ENCODE peak calls at places on chromosomes 13 and 19, in four cellular contexts. T, G, B and K are unnamed samples.

GRCh38 chr19:3478409-3479176 is 1.7 kb downstream of the SMIM24 start:
- DNase-seq in T (no peak), G (peak; percentile 37), B (no peak), K (no peak)

GRCh38 chr13:39326471-39326870 is 276.5 kb downstream of the LHFPL6 start:
- DNase-seq in T (no peak), G (no peak), B (no peak), K (no peak)

GRCh38 chr13:48687249-48687648 is 33.5 kb downstream of the CYSLTR2 start:
- DNase-seq in T (no peak), G (no peak), B (no peak), K (no peak)

GRCh38 chr13:73076013-73076412 is 17.2 kb downstream of the KLF5 start:
- DNase-seq in T (no peak), G (no peak), B (no peak), K (no peak)

GRCh38 chr19:49889687-49890348 is 6.9 kb downstream of the IL4I1 start:
- DNase-seq in T (peak; percentile 59), G (peak; percentile 67), B (no peak), K (peak; percentile 58)

GRCh38 chr19:35457173-35457572 is 9.1 kb downstream of the FFAR2 start:
- DNase-seq in T (no peak), G (no peak), B (peak; percentile 68), K (no peak)

GRCh38 chr13:90997951-90998350 is 349.5 kb upstream of the MIR17HG start:
- DNase-seq in T (no peak), G (no peak), B (no peak), K (no peak)

GRCh38 chr13:34589581-34589980 is 352.5 kb upstream of the NBEA start:
- DNase-seq in T (no peak), G (no peak), B (no peak), K (no peak)

GRCh38 chr19:17394891-17395415 is 957 bp upstream of the CCDC194 start:
- DNase-seq in T (no peak), G (peak; percentile 83), B (no peak), K (peak; percentile 72)

GRCh38 chr19:4547303-4548237 is 7.7 kb upstream of the LRG1 start:
- DNase-seq in T (no peak), G (no peak), B (no peak), K (peak; percentile 72)
- TF ChIP-seq SPI1 in T (no peak), G (no peak), B (no peak), K (no peak)

GRCh38 chr19:57473646-57474045 is 3.7 kb downstream of the ZNF772 start:
- DNase-seq in T (no peak), G (no peak), B (no peak), K (no peak)
- TF ChIP-seq SPI1 in T (no peak), G (no peak), B (no peak), K (no peak)

DNA sequence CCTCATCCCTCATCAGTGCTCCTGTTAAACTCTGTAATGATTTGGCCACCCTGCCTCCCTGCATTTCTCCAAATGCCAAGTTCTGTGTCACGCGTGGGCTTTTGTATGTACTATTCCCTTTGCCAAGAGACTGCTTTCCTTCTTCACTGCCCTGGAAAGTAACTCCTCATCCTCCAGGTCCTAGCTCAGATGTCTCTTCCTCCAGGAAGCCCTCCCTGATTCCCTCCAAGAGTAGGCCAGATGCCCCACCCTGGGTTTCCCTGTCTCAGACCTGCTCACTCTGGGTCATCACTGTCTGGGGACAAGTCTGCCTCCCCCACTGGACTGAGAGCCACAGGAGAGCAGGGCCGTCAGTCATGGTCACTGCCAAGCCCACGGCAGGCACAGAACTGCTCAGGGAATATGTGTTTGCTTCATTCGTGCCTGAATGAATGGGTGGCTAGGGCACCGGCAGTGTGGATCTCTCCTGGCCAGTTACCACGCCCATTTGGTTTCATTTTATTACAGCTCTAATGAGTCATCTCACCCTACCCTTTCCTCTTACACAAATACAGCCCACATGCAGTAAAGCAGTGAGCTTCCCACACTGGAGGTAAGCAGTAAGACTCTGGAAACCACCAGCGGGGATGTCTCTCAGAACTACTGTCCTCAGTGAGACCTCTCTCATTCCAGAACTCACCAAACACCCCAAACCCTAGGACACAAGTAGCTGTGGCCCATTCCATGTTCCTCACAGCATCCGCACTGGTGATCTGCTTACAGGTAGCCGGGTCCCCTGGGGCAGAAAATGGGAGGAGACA is 12.1 kb upstream of the GPR4 start:
- DNase-seq in T (no peak), G (peak; percentile 24), B (peak; percentile 73), K (peak; percentile 58)
- TF ChIP-seq SPI1 in T (no peak), G (no peak), B (no peak), K (no peak)

GRCh38 chr13:61508936-61509335 is 93.3 kb upstream of the PCDH20 start:
- DNase-seq in T (no peak), G (no peak), B (no peak), K (no peak)
- TF ChIP-seq SPI1 in T (no peak), G (no peak), B (no peak), K (no peak)

GRCh38 chr13:99620806-99621205 is 119.5 kb downstream of the TM9SF2 start:
- DNase-seq in T (no peak), G (no peak), B (no peak), K (no peak)

GRCh38 chr13:99614465-99614885 is 113.2 kb downstream of the TM9SF2 start:
- DNase-seq in T (no peak), G (no peak), B (no peak), K (no peak)

GRCh38 chr13:99619207-99619606 is 117.9 kb downstream of the TM9SF2 start:
- DNase-seq in T (no peak), G (no peak), B (no peak), K (no peak)

GRCh38 chr13:99617474-99618255 is 116.4 kb downstream of the TM9SF2 start:
- DNase-seq in T (no peak), G (peak; percentile 20), B (no peak), K (no peak)
- TF ChIP-seq SPI1 in T (no peak), G (no peak), B (no peak), K (no peak)

GRCh38 chr19:41998246-41999020 is 4.4 kb upstream of the ATP1A3 start:
- DNase-seq in T (peak; percentile 66), G (peak; percentile 77), B (no peak), K (no peak)

GRCh38 chr19:41999071-41999877 is 5.2 kb upstream of the ATP1A3 start:
- DNase-seq in T (no peak), G (no peak), B (no peak), K (no peak)

GRCh38 chr19:41995959-41996797 is 2.1 kb upstream of the ATP1A3 start:
- DNase-seq in T (no peak), G (peak; percentile 71), B (no peak), K (no peak)

GRCh38 chr19:41997851-41998229 is 3.8 kb upstream of the ATP1A3 start:
- DNase-seq in T (no peak), G (no peak), B (no peak), K (no peak)

DNA sequence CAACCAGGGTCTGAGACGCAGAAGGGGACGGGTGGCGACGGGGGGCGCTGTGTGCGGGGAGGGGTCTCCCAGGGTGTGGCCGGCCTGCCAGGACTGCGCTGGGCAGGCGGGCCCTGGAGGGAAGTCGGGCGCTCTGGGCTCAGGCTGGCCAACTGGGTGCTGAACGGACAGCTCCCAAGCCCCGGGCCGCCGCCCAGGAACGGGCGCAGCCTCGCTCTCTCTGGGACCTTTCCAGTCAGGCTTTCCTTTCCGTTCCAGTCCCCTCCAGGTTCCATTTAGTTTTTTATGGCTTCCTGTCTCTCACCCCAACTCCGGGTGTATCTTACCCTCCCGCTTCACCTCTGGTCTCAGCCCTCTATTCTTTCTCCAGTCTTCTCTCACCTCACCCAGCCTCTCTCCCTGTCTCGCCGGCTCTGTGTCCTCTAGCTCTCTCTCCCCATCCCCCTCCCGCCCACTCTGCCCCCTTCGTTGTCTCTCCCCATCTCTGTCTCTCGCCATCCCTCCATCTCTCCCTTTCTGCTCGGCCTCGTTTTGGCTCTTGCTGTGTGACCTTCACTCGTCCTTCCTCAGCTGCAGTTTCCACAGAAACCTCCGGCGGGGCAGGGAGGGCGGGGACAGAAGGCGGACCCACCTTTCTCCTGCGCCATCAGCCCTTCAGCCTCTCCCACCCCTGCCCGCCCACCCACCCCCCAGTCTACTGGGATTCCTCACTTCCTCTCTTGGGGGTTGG is 3.3 kb upstream of the ATP1A3 start:
- DNase-seq in T (peak; percentile 62), G (peak; percentile 80), B (no peak), K (peak; percentile 21)
- TF ChIP-seq SPI1 in T (no peak), G (no peak), B (no peak), K (no peak)